ENCODE peak calls at places on chromosomes 7 and 10, in four cellular contexts. V is glutamatergic neuron, K is EH, C is T-helper 9 cell. B is an unnamed sample.

GRCh38 chr10:63630928-63631685 is 109.9 kb downstream of the REEP3 start:
- DNase-seq in K (peak), V (no peak), C (no peak), B (no peak)

GRCh38 chr10:14360515-14360914 is 29.8 kb upstream of the FRMD4A start:
- DNase-seq in K (no peak), C (no peak), V (no peak), B (no peak)

GRCh38 chr10:59337254-59337653 is 25.1 kb downstream of the FAM13C start:
- DNase-seq in C (no peak), V (no peak), K (peak), B (peak)

GRCh38 chr7:99120503-99120902 is 23.4 kb downstream of the SMURF1 start:
- DNase-seq in C (no peak), V (no peak), K (peak), B (no peak)

GRCh38 chr10:3955493-3955892 is 170.5 kb upstream of the KLF6 start:
- DNase-seq in V (no peak), K (no peak), C (no peak), B (no peak)

GRCh38 chr10:96473866-96474265 is 39.9 kb downstream of the TLL2 start:
- DNase-seq in K (no peak), C (no peak), V (no peak), B (no peak)

GRCh38 chr10:543131-543530 is 146.3 kb downstream of the DIP2C start:
- DNase-seq in K (no peak), V (no peak), C (no peak), B (no peak)

GRCh38 chr7:151366872-151367207 is 25.2 kb downstream of the NUB1 start:
- DNase-seq in V (no peak), C (no peak), K (peak), B (peak)

B was measured in GM04503.